ENCODE peak calls at places on chromosomes 11 and 22, in five cellular contexts. H, N, L, A and P are unnamed samples.

GRCh38 chr11:132123854-132124835 is 753.7 kb downstream of the NTM start:
- DNase-seq in L (no peak), N (no peak), A (no peak), H (no peak), P (no peak)

GRCh38 chr11:78993800-78994430 is 419.3 kb upstream of the NARS2 start:
- DNase-seq in N (no peak), H (no peak), A (no peak), L (no peak), P (no peak)

GRCh38 chr11:123577081-123577598 is 77.3 kb downstream of the SCN3B start:
- DNase-seq in H (peak), N (peak), L (peak), A (peak), P (peak)

GRCh38 chr11:62931501-62932278 is 10.5 kb upstream of the CHRM1 start:
- DNase-seq in A (no peak), H (no peak), N (no peak), L (peak), P (no peak)

GRCh38 chr11:86519064-86519911 is 144.6 kb downstream of the CCDC81 start:
- DNase-seq in L (peak), A (no peak), N (no peak), H (no peak), P (no peak)

GRCh38 chr11:44094260-44094868 is 1.1 kb upstream of the EXT2 start:
- DNase-seq in L (peak), N (peak), A (peak), H (peak), P (peak)

GRCh38 chr11:75509201-75509600 is 16.5 kb downstream of the GDPD5 start:
- DNase-seq in L (no peak), H (no peak), A (no peak), N (no peak), P (no peak)

GRCh38 chr11:119403021-119403420 is 20.0 kb downstream of the THY1 start:
- DNase-seq in A (no peak), N (no peak), L (peak), H (no peak), P (no peak)

GRCh38 chr11:3020011-3020410 is 27.9 kb upstream of the NAP1L4 start:
- DNase-seq in A (no peak), L (no peak), N (no peak), H (no peak), P (no peak)

GRCh38 chr22:41334215-41334614 is 32.9 kb downstream of the ZC3H7B start:
- DNase-seq in A (no peak), L (no peak), N (no peak), H (no peak), P (no peak)

GRCh38 chr22:19641254-19641982 is 72.9 kb upstream of the SEPTIN5 start:
- DNase-seq in H (peak), L (peak), A (no peak), N (no peak), P (no peak)

GRCh38 chr11:93589347-93589746 is 46.2 kb upstream of the SMCO4 start:
- DNase-seq in H (no peak), A (no peak), N (no peak), L (no peak), P (no peak)